ENCODE peak calls at places on chromosomes 13 and 19, in ten cellular contexts. X, N, Q, R, J, S, D, G, M and I are unnamed samples. For H3K4me1, the result is how much of the 10 kb centered on the place peaks cover.

GRCh38 chr13:43725460-43725859 is 61.3 kb downstream of the ENOX1 start:
- DNase-seq in M (no peak), D (no peak), Q (no peak), G (no peak), S (no peak), R (no peak), J (no peak), N (no peak), X (no peak), I (no peak)

GRCh38 chr13:35789335-35790166 is 313.1 kb upstream of the MAB21L1 start:
- DNase-seq in X (no peak), R (peak), M (no peak), N (no peak), S (no peak), D (no peak), G (peak), Q (no peak), J (peak), I (no peak)

GRCh38 chr13:20136781-20137703 is 23.8 kb downstream of the GJA3 start:
- DNase-seq in Q (no peak), M (no peak), D (peak), X (no peak), S (no peak), J (no peak), R (peak), G (no peak), N (no peak), I (no peak)

GRCh38 chr19:6402834-6403608 is 10.1 kb upstream of the GTF2F1 start:
- DNase-seq in R (peak), M (peak), J (peak), X (no peak), Q (no peak), S (no peak), D (no peak), G (no peak), N (no peak), I (peak)

GRCh38 chr19:11539495-11540365 is 1.1 kb downstream of the CNN1 start:
- DNase-seq in M (peak), S (peak), J (no peak), R (peak), G (no peak), X (peak), N (no peak), D (no peak), Q (no peak), I (no peak)

GRCh38 chr19:5115771-5116202 is 146.9 kb downstream of the KDM4B start:
- DNase-seq in D (no peak), N (no peak), X (no peak), M (peak), R (peak), S (no peak), G (no peak), J (peak), Q (no peak), I (no peak)

GRCh38 chr19:58428617-58429016 is 11.3 kb downstream of the ZNF132 start:
- DNase-seq in Q (no peak), S (no peak), M (no peak), N (no peak), J (no peak), G (no peak), R (no peak), X (no peak), D (no peak), I (no peak)

GRCh38 chr13:112443191-112444000 is 67.2 kb downstream of the SPACA7 start:
- DNase-seq in J (no peak), M (peak), Q (no peak), R (no peak), S (no peak), X (no peak), D (no peak), N (peak), G (peak), I (no peak)

GRCh38 chr13:96542986-96543385 is 451.3 kb downstream of the OXGR1 start:
- DNase-seq in S (no peak), R (no peak), M (no peak), J (no peak), G (no peak), D (no peak), X (no peak), N (no peak), Q (no peak), I (no peak)

GRCh38 chr13:113119822-113120189 is 2.8 kb upstream of the F10 start:
- DNase-seq in G (no peak), J (no peak), R (no peak), Q (no peak), D (no peak), S (no peak), N (no peak), X (peak), M (peak), I (no peak)

GRCh38 chr19:18465214-18465963 is 27.5 kb upstream of the ISYNA1 start:
- DNase-seq in X (no peak), R (no peak), N (no peak), D (no peak), M (peak), S (no peak), Q (no peak), J (no peak), G (no peak), I (no peak)
- H3K4me1 ChIP-seq in X (under half), R (under half), N (half or more), D (half or more), M (under half), S (half or more), Q (under half), J (under half), G (under half), I (under half)

GRCh38 chr19:38698225-38699026 is 45.8 kb downstream of the CAPN12 start:
- DNase-seq in S (no peak), M (peak), Q (no peak), X (no peak), D (no peak), R (no peak), G (no peak), N (no peak), J (no peak), I (no peak)

GRCh38 chr19:38699647-38700349 is 44.5 kb downstream of the CAPN12 start:
- DNase-seq in M (peak), J (no peak), X (no peak), N (no peak), S (no peak), Q (no peak), G (no peak), D (no peak), R (no peak), I (no peak)

GRCh38 chr19:38700350-38700932 is 43.8 kb downstream of the CAPN12 start:
- DNase-seq in S (no peak), D (no peak), R (no peak), Q (no peak), X (no peak), G (no peak), M (no peak), N (no peak), J (no peak), I (no peak)

GRCh38 chr19:38697641-38698071 is 46.6 kb downstream of the CAPN12 start:
- DNase-seq in D (no peak), J (no peak), S (no peak), M (peak), G (no peak), R (no peak), Q (no peak), X (no peak), N (no peak), I (no peak)

GRCh38 chr19:38699027-38699346 is 45.3 kb downstream of the CAPN12 start:
- DNase-seq in G (no peak), X (no peak), Q (no peak), R (no peak), S (no peak), N (no peak), J (no peak), D (no peak), M (peak), I (no peak)
- TF ChIP-seq CTCF in G (no peak), X (no peak), Q (no peak), R (no peak), S (no peak), N (no peak), J (no peak), D (no peak), M (no peak), I (no peak)

GRCh38 chr19:40740747-40741146 is 9.5 kb downstream of the ACTMAP start:
- DNase-seq in G (no peak), N (peak), X (peak), R (no peak), Q (peak), D (no peak), M (peak), S (peak), J (no peak), I (no peak)
- H3K4me3 ChIP-seq in G (no peak), N (no peak), X (no peak), R (no peak), Q (no peak), D (no peak), M (no peak), S (no peak), J (no peak), I (no peak)

DNA sequence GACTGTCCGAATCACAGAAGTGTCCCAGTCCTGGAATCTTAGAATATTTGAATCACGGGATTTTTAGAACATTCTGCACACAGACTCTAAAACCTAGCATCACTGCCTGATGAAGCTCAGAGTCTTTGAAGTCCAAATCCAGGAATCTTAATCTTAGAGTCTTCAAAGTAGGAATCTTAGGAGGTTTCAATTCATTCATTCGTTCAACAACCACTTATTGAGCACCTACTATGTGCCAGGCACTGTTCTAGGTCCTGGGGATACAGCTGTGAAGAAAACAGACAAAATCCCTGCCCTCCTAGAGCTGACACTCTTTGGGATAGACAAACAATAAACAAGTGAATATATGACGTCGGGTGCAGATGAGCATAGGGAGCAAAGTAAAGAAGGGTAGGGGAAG is 1.7 kb downstream of the RTN2 start:
- DNase-seq in Q (no peak), X (no peak), M (peak), S (no peak), G (no peak), D (no peak), J (no peak), N (no peak), R (no peak), I (no peak)
- H3K4me1 ChIP-seq in Q (under half), X (under half), M (under half), S (half or more), G (half or more), D (under half), J (under half), N (half or more), R (under half), I (under half)

GRCh38 chr13:65642301-65642700 is 1587.8 kb downstream of the PCDH9 start:
- DNase-seq in Q (no peak), R (no peak), G (no peak), S (no peak), N (no peak), M (no peak), X (no peak), D (no peak), J (no peak), I (no peak)

GRCh38 chr13:65638572-65639168 is 1591.5 kb downstream of the PCDH9 start:
- DNase-seq in G (peak), N (no peak), M (peak), J (peak), S (no peak), D (no peak), X (no peak), R (peak), Q (peak), I (no peak)
- TF ChIP-seq CTCF in G (peak), N (peak), M (peak), J (peak), S (peak), D (peak), X (no peak), R (peak), Q (peak), I (no peak)

GRCh38 chr13:42478531-42479156 is 95.3 kb upstream of the TNFSF11 start:
- DNase-seq in Q (no peak), N (no peak), G (peak), R (no peak), S (no peak), D (no peak), M (peak), J (no peak), X (no peak), I (no peak)

GRCh38 chr13:42474954-42475353 is 99.0 kb upstream of the TNFSF11 start:
- DNase-seq in D (no peak), J (peak), R (peak), S (no peak), G (no peak), N (no peak), M (no peak), X (no peak), Q (no peak), I (no peak)

GRCh38 chr13:42477588-42478190 is 96.3 kb upstream of the TNFSF11 start:
- DNase-seq in Q (no peak), G (no peak), J (no peak), D (no peak), X (no peak), M (no peak), N (no peak), S (peak), R (no peak), I (no peak)
- H3K4me3 ChIP-seq in Q (no peak), G (no peak), J (no peak), D (no peak), X (no peak), M (no peak), N (no peak), S (no peak), R (no peak), I (no peak)